ENCODE peak calls at places on chromosomes 6 and 20, in five cellular contexts. V, P, F, B and X are unnamed samples.

GRCh38 chr20:33273117-33273851 is 9.7 kb upstream of the BPIFB1 start:
- DNase-seq in V (no peak), B (no peak), F (no peak), P (no peak), X (no peak)

GRCh38 chr6:148973809-148974208 is 227.0 kb downstream of the UST start:
- DNase-seq in F (no peak), B (no peak), P (peak; percentile 15), V (peak; percentile 12), X (no peak)

GRCh38 chr20:51542033-51542893 is at the start of gene NFATC2:
- DNase-seq in V (peak; percentile 80), F (no peak), B (no peak), P (no peak), X (no peak)

GRCh38 chr6:3283241-3283640 is 24.5 kb downstream of the PSMG4 start:
- DNase-seq in F (no peak), V (no peak), P (no peak), B (no peak), X (no peak)

GRCh38 chr6:133301739-133302138 is 60.6 kb downstream of the EYA4 start:
- DNase-seq in V (no peak), F (no peak), B (no peak), P (no peak), X (no peak)

GRCh38 chr6:39206250-39206721 is 23.0 kb downstream of the KCNK5 start:
- DNase-seq in B (no peak), V (no peak), P (no peak), F (no peak), X (no peak)

GRCh38 chr6:56093776-56094175 is 153.6 kb downstream of the COL21A1 start:
- DNase-seq in B (no peak), P (no peak), V (no peak), F (no peak), X (no peak)

GRCh38 chr20:4135385-4136077 is 120.2 kb upstream of the RNF24 start:
- DNase-seq in P (peak; percentile 95), V (no peak), F (peak; percentile 98), B (no peak), X (no peak)

GRCh38 chr6:166589334-166589731 is 2.9 kb upstream of the RAMACL start:
- DNase-seq in B (no peak), F (no peak), P (no peak), V (peak; percentile 5), X (no peak)

GRCh38 chr6:63764318-63764916 is 128.8 kb downstream of the PHF3 start:
- DNase-seq in F (no peak), B (peak; percentile 29), P (no peak), V (peak; percentile 71), X (peak; percentile 29)

GRCh38 chr6:55888917-55889316 is 13.5 kb upstream of the BMP5 start:
- DNase-seq in P (no peak), V (no peak), B (no peak), F (no peak), X (no peak)